ENCODE peak calls at places on chromosomes 3 and 15, in ten cellular contexts. P, X, Q, R, J, B, E, Z, T and M are unnamed samples.
A peak's percentile ranks its signal among the peaks of the same experiment; 100 is the strongest.

GRCh38 chr3:44955917-44956316 is 20.1 kb downstream of the ZDHHC3 start:
- DNase-seq in P (no peak), X (no peak), Q (no peak), R (no peak), J (no peak), B (no peak), E (no peak), Z (no peak), T (no peak), M (no peak)

GRCh38 chr3:85903434-85903833 is 944.6 kb downstream of the CADM2 start:
- DNase-seq in P (no peak), X (no peak), Q (no peak), R (peak; percentile 7), J (no peak), B (no peak), E (no peak), Z (no peak), T (no peak), M (no peak)

GRCh38 chr3:7487763-7488162 is 626.8 kb downstream of the GRM7 start:
- DNase-seq in P (no peak), X (no peak), Q (no peak), R (no peak), J (no peak), B (no peak), E (no peak), Z (no peak), T (no peak), M (no peak)

GRCh38 chr3:194472290-194472920 is 14.4 kb downstream of the ATP13A3 start:
- DNase-seq in P (peak; percentile 52), X (no peak), Q (no peak), R (peak; percentile 72), J (no peak), B (no peak), E (no peak), Z (peak; percentile 91), T (no peak), M (peak; percentile 47)

GRCh38 chr3:137263982-137264777 is 306.4 kb downstream of the IL20RB start:
- DNase-seq in P (no peak), X (no peak), Q (no peak), R (peak; percentile 35), J (no peak), B (no peak), E (no peak), Z (no peak), T (no peak), M (no peak)

GRCh38 chr15:76994001-76994400 is 925 bp upstream of the PSTPIP1 start:
- DNase-seq in P (peak; percentile 58), X (no peak), Q (no peak), R (no peak), J (no peak), B (peak; percentile 44), E (peak; percentile 60), Z (no peak), T (peak; percentile 36), M (no peak)

GRCh38 chr15:56749982-56750381 is 16.7 kb upstream of the ZNF280D start:
- DNase-seq in P (no peak), X (no peak), Q (no peak), R (no peak), J (no peak), B (no peak), E (no peak), Z (peak; percentile 87), T (no peak), M (no peak)

GRCh38 chr3:77620009-77620408 is 580.1 kb downstream of the ROBO2 start:
- DNase-seq in P (no peak), X (no peak), Q (no peak), R (no peak), J (no peak), B (no peak), E (no peak), Z (peak; percentile 71), T (no peak), M (no peak)

GRCh38 chr15:39159833-39160232 is 421.0 kb upstream of the THBS1 start:
- DNase-seq in P (no peak), X (no peak), Q (no peak), R (no peak), J (no peak), B (no peak), E (no peak), Z (no peak), T (no peak), M (no peak)

GRCh38 chr3:99084156-99084555 is 182.7 kb upstream of the DCBLD2 start:
- DNase-seq in P (no peak), X (no peak), Q (no peak), R (no peak), J (no peak), B (no peak), E (no peak), Z (peak; percentile 50), T (no peak), M (no peak)

GRCh38 chr3:13662238-13662847 is 113.4 kb downstream of the FBLN2 start:
- DNase-seq in P (no peak), X (no peak), Q (no peak), R (no peak), J (no peak), B (no peak), E (no peak), Z (no peak), T (no peak), M (peak; percentile 45)